ENCODE peak calls at places on chromosome 9, in ten cellular contexts. T is tibial artery; J is CD8-positive, alpha-beta T cell; Q is A549; D is endothelial cell of umbilical vein; O is left ventricle myocardium inferior; Z is suprapubic skin; S is AG10803; U is ovary; F is dorsolateral prefrontal cortex. A is an unnamed sample.

GRCh38 chr9:97847474-97848236 is 5.4 kb upstream of the FOXE1 start:
- DNase-seq in T (no peak), J (no peak), Q (no peak), D (no peak), O (no peak), Z (no peak), S (no peak), U (no peak), F (no peak), A (no peak)

GRCh38 chr9:131965101-131965500 is 114.6 kb downstream of the MED27 start:
- DNase-seq in T (no peak), J (no peak), Q (no peak), D (no peak), O (no peak), Z (no peak), S (no peak), U (no peak), F (no peak), A (no peak)

GRCh38 chr9:86183225-86183808 is 76.1 kb downstream of the C9orf153 start:
- DNase-seq in T (no peak), J (no peak), Q (no peak), D (no peak), O (no peak), Z (no peak), S (no peak), U (no peak), F (no peak), A (no peak)

GRCh38 chr9:86460211-86461002 is 106.2 kb upstream of the TUT7 start:
- DNase-seq in T (no peak), J (no peak), Q (no peak), D (no peak), O (no peak), Z (no peak), S (peak; percentile 57), U (no peak), F (no peak), A (no peak)

GRCh38 chr9:92385953-92386352 is 18.4 kb downstream of the OGN start:
- DNase-seq in T (no peak), J (no peak), Q (no peak), D (no peak), O (no peak), Z (no peak), S (peak; percentile 3), U (no peak), F (no peak), A (no peak)

GRCh38 chr9:81182421-81182820 is 506.9 kb downstream of the TLE1 start:
- DNase-seq in T (no peak), J (no peak), Q (peak; percentile 20), D (no peak), O (no peak), Z (no peak), S (no peak), U (no peak), F (no peak), A (no peak)

GRCh38 chr9:104346645-104347175 is 157.4 kb upstream of the OR13F1 start:
- DNase-seq in T (no peak), J (no peak), Q (no peak), D (no peak), O (no peak), Z (no peak), S (no peak), U (no peak), F (no peak), A (no peak)

GRCh38 chr9:133954862-133955529 is 37.1 kb downstream of the VAV2 start:
- DNase-seq in T (no peak), J (peak; percentile 11), Q (no peak), D (no peak), O (no peak), Z (no peak), S (no peak), U (no peak), F (no peak), A (no peak)

GRCh38 chr9:115524467-115525059 is 406.6 kb upstream of the TNC start:
- DNase-seq in T (no peak), J (no peak), Q (peak; percentile 55), D (peak; percentile 8), O (no peak), Z (no peak), S (peak; percentile 74), U (no peak), F (no peak), A (no peak)

GRCh38 chr9:89226076-89226475 is 47.5 kb upstream of the SHC3 start:
- DNase-seq in T (no peak), J (no peak), Q (no peak), D (no peak), O (peak; percentile 19), Z (no peak), S (no peak), U (no peak), F (no peak), A (no peak)

GRCh38 chr9:21576331-21577189 is 94.4 kb upstream of the IFNE start:
- DNase-seq in T (no peak), J (peak; percentile 37), Q (peak; percentile 80), D (peak; percentile 89), O (no peak), Z (no peak), S (peak; percentile 96), U (no peak), F (no peak), A (no peak)

GRCh38 chr9:118423021-118423420 is 718.8 kb downstream of the TLR4 start:
- DNase-seq in T (no peak), J (no peak), Q (no peak), D (no peak), O (no peak), Z (no peak), S (no peak), U (no peak), F (no peak), A (no peak)
- H3K4me3 ChIP-seq in T (no peak overlapping the region), J (no peak overlapping the region), Q (no peak overlapping the region), D (no peak overlapping the region), O (no peak overlapping the region), Z (no peak overlapping the region), S (no peak overlapping the region), U (no peak overlapping the region), F (no peak overlapping the region), A (no peak overlapping the region)

GRCh38 chr9:26500471-26500870 is 392.1 kb downstream of the CAAP1 start:
- DNase-seq in T (no peak), J (no peak), Q (no peak), D (no peak), O (no peak), Z (no peak), S (no peak), U (no peak), F (no peak), A (no peak)

GRCh38 chr9:26504057-26504456 is 388.5 kb downstream of the CAAP1 start:
- DNase-seq in T (no peak), J (no peak), Q (no peak), D (no peak), O (no peak), Z (no peak), S (no peak), U (no peak), F (no peak), A (no peak)

GRCh38 chr9:26502311-26502710 is 390.3 kb downstream of the CAAP1 start:
- DNase-seq in T (no peak), J (no peak), Q (no peak), D (no peak), O (no peak), Z (no peak), S (no peak), U (no peak), F (no peak), A (no peak)
- TF ChIP-seq CTCF in T (no peak), J (no peak), Q (no peak), D (no peak), O (no peak), Z (no peak), S (no peak), U (no peak), F (no peak), A (no peak)

DNA sequence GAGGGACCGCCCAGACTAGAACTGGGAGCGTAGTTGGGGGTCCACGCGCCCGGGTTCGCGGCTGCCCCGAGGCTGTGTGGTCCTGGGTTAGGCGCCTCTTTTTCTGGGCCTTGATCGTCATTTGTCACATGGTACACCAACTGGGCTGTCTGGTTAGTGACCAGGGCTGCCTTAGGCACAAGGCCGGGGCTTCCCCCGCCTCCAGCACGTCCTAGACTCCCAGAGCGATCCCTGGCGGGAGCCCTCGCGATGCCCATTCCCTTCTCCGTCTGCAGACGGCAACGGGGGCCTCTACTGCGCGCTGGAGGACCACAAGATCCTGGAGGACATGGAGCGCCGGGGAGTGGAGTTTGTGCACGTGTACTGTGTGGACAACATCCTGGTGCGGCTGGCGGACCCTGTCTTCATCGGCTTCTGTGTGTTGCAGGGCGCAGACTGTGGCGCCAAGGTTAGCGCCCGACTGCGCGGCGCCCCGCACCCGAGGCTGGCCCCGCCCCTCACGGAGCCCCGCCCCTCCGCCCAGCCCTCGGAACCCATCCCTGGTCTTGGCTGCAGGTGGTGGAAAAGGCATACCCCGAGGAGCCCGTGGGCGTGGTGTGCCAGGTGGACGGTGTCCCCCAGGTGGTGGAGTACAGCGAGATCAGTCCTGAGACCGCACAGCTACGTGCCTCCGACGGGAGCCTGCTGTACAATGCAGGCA is 1.5 kb downstream of the UAP1L1 start:
- DNase-seq in T (no peak), J (no peak), Q (no peak), D (no peak), O (no peak), Z (no peak), S (no peak), U (no peak), F (no peak), A (no peak)
- H3K4me3 ChIP-seq in T (peak overlapping the region; percentile 65), J (no peak overlapping the region), Q (no peak overlapping the region), D (no peak overlapping the region), O (peak overlapping the region; percentile 85), Z (peak overlapping the region; percentile 77), S (peak overlapping the region; percentile 68), U (no peak overlapping the region), F (peak overlapping the region; percentile 69), A (no peak overlapping the region)

GRCh38 chr9:130639866-130640555 is 24.4 kb upstream of the PRDM12 start:
- DNase-seq in T (no peak), J (no peak), Q (no peak), D (no peak), O (no peak), Z (no peak), S (no peak), U (no peak), F (no peak), A (no peak)

GRCh38 chr9:130639119-130639485 is 25.3 kb upstream of the PRDM12 start:
- DNase-seq in T (no peak), J (no peak), Q (no peak), D (no peak), O (no peak), Z (no peak), S (no peak), U (no peak), F (no peak), A (no peak)

GRCh38 chr9:130642926-130643325 is 21.5 kb upstream of the PRDM12 start:
- DNase-seq in T (no peak), J (no peak), Q (no peak), D (no peak), O (no peak), Z (no peak), S (no peak), U (no peak), F (no peak), A (no peak)

GRCh38 chr9:130638278-130639118 is 25.9 kb upstream of the PRDM12 start:
- DNase-seq in T (peak; percentile 48), J (no peak), Q (no peak), D (no peak), O (no peak), Z (no peak), S (no peak), U (no peak), F (no peak), A (no peak)

DNA sequence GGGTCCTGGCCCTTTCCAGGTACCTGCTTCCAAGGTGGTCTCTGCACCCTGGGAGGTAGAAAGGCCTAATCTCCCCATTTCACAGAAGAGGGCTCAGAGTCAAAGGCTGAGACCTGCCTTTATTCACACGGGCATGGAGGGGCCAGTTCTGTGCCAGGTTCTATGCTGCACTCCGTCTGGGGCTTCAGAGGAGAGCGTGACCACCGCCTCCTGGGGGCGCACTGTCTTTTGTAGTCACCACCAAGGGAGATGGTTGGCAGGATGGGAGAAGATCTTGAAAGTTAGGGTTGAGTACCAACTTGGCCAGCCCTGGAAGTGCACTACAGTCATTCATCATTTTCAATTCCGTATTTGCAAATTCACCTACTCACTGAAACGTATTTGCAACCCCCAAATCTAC is 23.7 kb upstream of the PRDM12 start:
- DNase-seq in T (no peak), J (no peak), Q (no peak), D (no peak), O (no peak), Z (no peak), S (no peak), U (no peak), F (no peak), A (no peak)
- TF ChIP-seq CTCF in T (no peak), J (no peak), Q (no peak), D (no peak), O (no peak), Z (no peak), S (no peak), U (no peak), F (no peak), A (no peak)